ENCODE peak calls at places on chromosomes 5 and 9, in four cellular contexts. One of them, this sample, is unnamed.

GRCh38 chr9:105816202-105816744 is 121.9 kb downstream of the TMEM38B start:
- DNase-seq in CD8-positive, alpha-beta T cell: no peak
- DNase-seq in AG10803: no peak
- DNase-seq in epithelial cell of esophagus: no peak
- DNase-seq in this sample: no peak

GRCh38 chr5:82349651-82350050 is 71.5 kb upstream of the RPS23 start:
- DNase-seq in epithelial cell of esophagus: peak; percentile 39
- DNase-seq in CD8-positive, alpha-beta T cell: no peak
- DNase-seq in AG10803: peak; percentile 55
- DNase-seq in this sample: no peak

GRCh38 chr9:126378761-126379160 is 52.1 kb downstream of the MVB12B start:
- DNase-seq in AG10803: no peak
- DNase-seq in epithelial cell of esophagus: no peak
- DNase-seq in CD8-positive, alpha-beta T cell: no peak
- DNase-seq in this sample: no peak

GRCh38 chr9:2291980-2292704 is 277.0 kb downstream of the SMARCA2 start:
- DNase-seq in AG10803: peak; percentile 69
- DNase-seq in CD8-positive, alpha-beta T cell: no peak
- DNase-seq in epithelial cell of esophagus: peak; percentile 97
- DNase-seq in this sample: no peak

GRCh38 chr9:37515620-37516258 is 30.0 kb downstream of the POLR1E start:
- DNase-seq in AG10803: no peak
- DNase-seq in CD8-positive, alpha-beta T cell: no peak
- DNase-seq in epithelial cell of esophagus: no peak
- DNase-seq in this sample: no peak

GRCh38 chr5:78549043-78549442 is 99.5 kb downstream of the LHFPL2 start:
- DNase-seq in epithelial cell of esophagus: no peak
- DNase-seq in CD8-positive, alpha-beta T cell: no peak
- DNase-seq in AG10803: no peak
- DNase-seq in this sample: no peak

GRCh38 chr9:81032030-81032572 is 657.2 kb downstream of the TLE1 start:
- DNase-seq in AG10803: peak; percentile 67
- DNase-seq in epithelial cell of esophagus: peak; percentile 80
- DNase-seq in CD8-positive, alpha-beta T cell: no peak
- DNase-seq in this sample: no peak

GRCh38 chr5:114838937-114839336 is 330.8 kb downstream of the TRIM36 start:
- DNase-seq in epithelial cell of esophagus: no peak
- DNase-seq in CD8-positive, alpha-beta T cell: no peak
- DNase-seq in AG10803: no peak
- DNase-seq in this sample: no peak

GRCh38 chr5:2375796-2376195 is 375.7 kb downstream of the IRX2 start:
- DNase-seq in epithelial cell of esophagus: no peak
- DNase-seq in AG10803: no peak
- DNase-seq in CD8-positive, alpha-beta T cell: no peak
- DNase-seq in this sample: peak; percentile 43

GRCh38 chr9:91773166-91773565 is 176.9 kb downstream of the ROR2 start:
- DNase-seq in epithelial cell of esophagus: no peak
- DNase-seq in AG10803: peak; percentile 24
- DNase-seq in CD8-positive, alpha-beta T cell: no peak
- DNase-seq in this sample: no peak

GRCh38 chr5:22431406-22431805 is 421.7 kb downstream of the CDH12 start:
- DNase-seq in CD8-positive, alpha-beta T cell: no peak
- DNase-seq in AG10803: no peak
- DNase-seq in epithelial cell of esophagus: peak; percentile 24
- DNase-seq in this sample: no peak

GRCh38 chr9:114678847-114679246 is 3.1 kb downstream of the TEX48 start:
- DNase-seq in AG10803: no peak
- DNase-seq in epithelial cell of esophagus: no peak
- DNase-seq in CD8-positive, alpha-beta T cell: no peak
- DNase-seq in this sample: no peak

GRCh38 chr5:13816126-13816525 is 128.4 kb downstream of the DNAH5 start:
- DNase-seq in AG10803: no peak
- DNase-seq in CD8-positive, alpha-beta T cell: no peak
- DNase-seq in epithelial cell of esophagus: peak; percentile 54
- DNase-seq in this sample: no peak

GRCh38 chr5:13809921-13810320 is 134.6 kb downstream of the DNAH5 start:
- DNase-seq in CD8-positive, alpha-beta T cell: no peak
- DNase-seq in AG10803: no peak
- DNase-seq in epithelial cell of esophagus: peak; percentile 14
- DNase-seq in this sample: no peak

GRCh38 chr5:13814293-13814692 is 130.2 kb downstream of the DNAH5 start:
- DNase-seq in epithelial cell of esophagus: peak; percentile 29
- DNase-seq in AG10803: peak; percentile 16
- DNase-seq in CD8-positive, alpha-beta T cell: no peak
- DNase-seq in this sample: no peak
- TF ChIP-seq CTCF in epithelial cell of esophagus: peak; percentile 34
- TF ChIP-seq CTCF in AG10803: peak; percentile 35
- TF ChIP-seq CTCF in CD8-positive, alpha-beta T cell: no peak
- TF ChIP-seq CTCF in this sample: no peak

GRCh38 chr5:146818790-146819189 is 59.8 kb downstream of the PPP2R2B start:
- DNase-seq in CD8-positive, alpha-beta T cell: no peak
- DNase-seq in epithelial cell of esophagus: no peak
- DNase-seq in AG10803: no peak
- DNase-seq in this sample: no peak
- TF ChIP-seq CTCF in CD8-positive, alpha-beta T cell: no peak
- TF ChIP-seq CTCF in epithelial cell of esophagus: no peak
- TF ChIP-seq CTCF in AG10803: no peak
- TF ChIP-seq CTCF in this sample: no peak

GRCh38 chr5:32684261-32684660 is 26.9 kb upstream of the NPR3 start:
- DNase-seq in CD8-positive, alpha-beta T cell: no peak
- DNase-seq in epithelial cell of esophagus: no peak
- DNase-seq in AG10803: no peak
- DNase-seq in this sample: no peak

GRCh38 chr5:32687167-32687831 is 23.8 kb upstream of the NPR3 start:
- DNase-seq in CD8-positive, alpha-beta T cell: no peak
- DNase-seq in AG10803: peak; percentile 76
- DNase-seq in epithelial cell of esophagus: no peak
- DNase-seq in this sample: no peak

GRCh38 chr5:32692066-32692746 is 18.9 kb upstream of the NPR3 start:
- DNase-seq in epithelial cell of esophagus: peak; percentile 11
- DNase-seq in AG10803: peak; percentile 88
- DNase-seq in CD8-positive, alpha-beta T cell: no peak
- DNase-seq in this sample: no peak

GRCh38 chr5:32690153-32690552 is 21.0 kb upstream of the NPR3 start:
- DNase-seq in AG10803: peak; percentile 8
- DNase-seq in epithelial cell of esophagus: peak; percentile 11
- DNase-seq in CD8-positive, alpha-beta T cell: no peak
- DNase-seq in this sample: no peak
- TF ChIP-seq CTCF in AG10803: peak; percentile 37
- TF ChIP-seq CTCF in epithelial cell of esophagus: peak; percentile 42
- TF ChIP-seq CTCF in CD8-positive, alpha-beta T cell: no peak
- TF ChIP-seq CTCF in this sample: no peak

GRCh38 chr9:131954299-131954698 is 125.4 kb downstream of the MED27 start:
- DNase-seq in CD8-positive, alpha-beta T cell: no peak
- DNase-seq in AG10803: no peak
- DNase-seq in epithelial cell of esophagus: peak; percentile 47
- DNase-seq in this sample: no peak
- TF ChIP-seq CTCF in CD8-positive, alpha-beta T cell: no peak
- TF ChIP-seq CTCF in AG10803: no peak
- TF ChIP-seq CTCF in epithelial cell of esophagus: peak; percentile 59
- TF ChIP-seq CTCF in this sample: peak; percentile 27

GRCh38 chr5:35166043-35166442 is 64.2 kb downstream of the PRLR start:
- DNase-seq in epithelial cell of esophagus: no peak
- DNase-seq in CD8-positive, alpha-beta T cell: no peak
- DNase-seq in AG10803: no peak
- DNase-seq in this sample: no peak
- TF ChIP-seq CTCF in epithelial cell of esophagus: no peak
- TF ChIP-seq CTCF in CD8-positive, alpha-beta T cell: no peak
- TF ChIP-seq CTCF in AG10803: no peak
- TF ChIP-seq CTCF in this sample: peak; percentile 47

DNA sequence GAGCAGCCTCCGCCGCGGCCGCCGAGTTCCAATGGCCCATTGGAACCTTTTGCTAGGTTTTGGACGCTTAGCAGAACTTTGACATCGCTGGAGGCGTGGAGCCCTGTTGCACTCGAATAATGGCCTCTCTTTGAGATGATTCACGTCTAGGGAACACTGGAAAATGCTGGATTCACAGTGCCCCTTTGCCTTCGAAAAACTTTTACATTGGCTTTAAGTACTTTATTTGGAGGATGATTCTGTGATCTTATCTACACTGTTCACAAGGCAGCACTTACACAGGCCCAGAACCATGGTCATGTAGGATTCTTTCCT is 536 bp upstream of the PPIC start:
- DNase-seq in epithelial cell of esophagus: no peak
- DNase-seq in AG10803: no peak
- DNase-seq in CD8-positive, alpha-beta T cell: no peak
- DNase-seq in this sample: no peak
- TF ChIP-seq CTCF in epithelial cell of esophagus: no peak
- TF ChIP-seq CTCF in AG10803: no peak
- TF ChIP-seq CTCF in CD8-positive, alpha-beta T cell: no peak
- TF ChIP-seq CTCF in this sample: no peak

GRCh38 chr5:154849791-154850201 is 607 bp downstream of the FAXDC2 start:
- DNase-seq in AG10803: peak; percentile 58
- DNase-seq in epithelial cell of esophagus: peak; percentile 45
- DNase-seq in CD8-positive, alpha-beta T cell: no peak
- DNase-seq in this sample: no peak
- TF ChIP-seq CTCF in AG10803: peak; percentile 37
- TF ChIP-seq CTCF in epithelial cell of esophagus: no peak
- TF ChIP-seq CTCF in CD8-positive, alpha-beta T cell: no peak
- TF ChIP-seq CTCF in this sample: no peak

GRCh38 chr5:149448831-149449714 is 70.0 kb upstream of the IL17B start:
- DNase-seq in AG10803: no peak
- DNase-seq in epithelial cell of esophagus: peak; percentile 52
- DNase-seq in CD8-positive, alpha-beta T cell: no peak
- DNase-seq in this sample: no peak
- TF ChIP-seq CTCF in AG10803: peak; percentile 40
- TF ChIP-seq CTCF in epithelial cell of esophagus: peak; percentile 52
- TF ChIP-seq CTCF in CD8-positive, alpha-beta T cell: no peak
- TF ChIP-seq CTCF in this sample: peak; percentile 45